ENCODE peak calls at places on chromosomes 3 and 15, in ten cellular contexts. One of them, this sample, is unnamed.

GRCh38 chr3:100590840-100591147 is 18.6 kb upstream of the ADGRG7 start:
- DNase-seq in MCF 10A: no peak
- DNase-seq in stimulated activated naive CD4-positive, alpha-beta T cell: no peak
- DNase-seq in stimulated activated CD4-positive, alpha-beta T cell treated with anti-CD3 and anti-CD28 coated beads, Interleukin-1b, Interleukin-23, amount 100 ng/mL, for 24 hours: no peak
- DNase-seq in body of pancreas: no peak
- DNase-seq in T-helper 17 cell: no peak
- DNase-seq in EL: no peak
- DNase-seq in A549: no peak
- DNase-seq in amniotic stem cell: no peak
- DNase-seq in transverse colon: no peak
- DNase-seq in this sample: no peak

GRCh38 chr15:98966036-98966787 is 41.4 kb downstream of the PGPEP1L start:
- DNase-seq in T-helper 17 cell: no peak
- DNase-seq in stimulated activated CD4-positive, alpha-beta T cell treated with anti-CD3 and anti-CD28 coated beads, Interleukin-1b, Interleukin-23, amount 100 ng/mL, for 24 hours: no peak
- DNase-seq in A549: no peak
- DNase-seq in EL: peak; percentile 47
- DNase-seq in MCF 10A: no peak
- DNase-seq in body of pancreas: no peak
- DNase-seq in stimulated activated naive CD4-positive, alpha-beta T cell: no peak
- DNase-seq in transverse colon: no peak
- DNase-seq in amniotic stem cell: no peak
- DNase-seq in this sample: no peak

GRCh38 chr3:188152660-188153497 is 1.1 kb upstream of the LPP start:
- DNase-seq in transverse colon: peak; percentile 59
- DNase-seq in T-helper 17 cell: no peak
- DNase-seq in stimulated activated CD4-positive, alpha-beta T cell treated with anti-CD3 and anti-CD28 coated beads, Interleukin-1b, Interleukin-23, amount 100 ng/mL, for 24 hours: no peak
- DNase-seq in EL: peak; percentile 67
- DNase-seq in body of pancreas: peak; percentile 51
- DNase-seq in MCF 10A: peak; percentile 77
- DNase-seq in stimulated activated naive CD4-positive, alpha-beta T cell: no peak
- DNase-seq in A549: peak; percentile 16
- DNase-seq in amniotic stem cell: peak; percentile 32
- DNase-seq in this sample: no peak

GRCh38 chr15:57941816-57942215 is 123.7 kb downstream of the ALDH1A2 start:
- DNase-seq in A549: no peak
- DNase-seq in stimulated activated CD4-positive, alpha-beta T cell treated with anti-CD3 and anti-CD28 coated beads, Interleukin-1b, Interleukin-23, amount 100 ng/mL, for 24 hours: no peak
- DNase-seq in body of pancreas: no peak
- DNase-seq in stimulated activated naive CD4-positive, alpha-beta T cell: no peak
- DNase-seq in EL: no peak
- DNase-seq in transverse colon: no peak
- DNase-seq in T-helper 17 cell: no peak
- DNase-seq in amniotic stem cell: no peak
- DNase-seq in MCF 10A: no peak
- DNase-seq in this sample: no peak

GRCh38 chr3:127324080-127324479 is 36.2 kb upstream of the PRR20G start:
- DNase-seq in transverse colon: no peak
- DNase-seq in T-helper 17 cell: no peak
- DNase-seq in stimulated activated CD4-positive, alpha-beta T cell treated with anti-CD3 and anti-CD28 coated beads, Interleukin-1b, Interleukin-23, amount 100 ng/mL, for 24 hours: no peak
- DNase-seq in stimulated activated naive CD4-positive, alpha-beta T cell: no peak
- DNase-seq in MCF 10A: no peak
- DNase-seq in amniotic stem cell: no peak
- DNase-seq in EL: no peak
- DNase-seq in A549: no peak
- DNase-seq in body of pancreas: no peak
- DNase-seq in this sample: no peak

GRCh38 chr3:114363554-114364202 is 69.8 kb downstream of the TIGIT start:
- DNase-seq in stimulated activated naive CD4-positive, alpha-beta T cell: no peak
- DNase-seq in amniotic stem cell: peak; percentile 4
- DNase-seq in transverse colon: no peak
- DNase-seq in T-helper 17 cell: no peak
- DNase-seq in stimulated activated CD4-positive, alpha-beta T cell treated with anti-CD3 and anti-CD28 coated beads, Interleukin-1b, Interleukin-23, amount 100 ng/mL, for 24 hours: no peak
- DNase-seq in body of pancreas: no peak
- DNase-seq in MCF 10A: no peak
- DNase-seq in A549: no peak
- DNase-seq in EL: peak; percentile 62
- DNase-seq in this sample: no peak

GRCh38 chr3:107981471-107982111 is 109.2 kb downstream of the CD47 start:
- DNase-seq in stimulated activated CD4-positive, alpha-beta T cell treated with anti-CD3 and anti-CD28 coated beads, Interleukin-1b, Interleukin-23, amount 100 ng/mL, for 24 hours: no peak
- DNase-seq in EL: no peak
- DNase-seq in A549: no peak
- DNase-seq in body of pancreas: no peak
- DNase-seq in T-helper 17 cell: no peak
- DNase-seq in transverse colon: no peak
- DNase-seq in stimulated activated naive CD4-positive, alpha-beta T cell: no peak
- DNase-seq in amniotic stem cell: no peak
- DNase-seq in MCF 10A: no peak
- DNase-seq in this sample: no peak

GRCh38 chr3:64687781-64688515 is at the start of gene ADAMTS9:
- DNase-seq in T-helper 17 cell: no peak
- DNase-seq in transverse colon: peak; percentile 57
- DNase-seq in stimulated activated naive CD4-positive, alpha-beta T cell: no peak
- DNase-seq in body of pancreas: peak; percentile 54
- DNase-seq in A549: peak; percentile 15
- DNase-seq in EL: peak; percentile 29
- DNase-seq in stimulated activated CD4-positive, alpha-beta T cell treated with anti-CD3 and anti-CD28 coated beads, Interleukin-1b, Interleukin-23, amount 100 ng/mL, for 24 hours: no peak
- DNase-seq in MCF 10A: peak; percentile 48
- DNase-seq in amniotic stem cell: no peak
- DNase-seq in this sample: no peak

GRCh38 chr15:58877999-58878825 is 55.3 kb downstream of the SLTM start:
- DNase-seq in body of pancreas: no peak
- DNase-seq in stimulated activated naive CD4-positive, alpha-beta T cell: no peak
- DNase-seq in A549: no peak
- DNase-seq in transverse colon: no peak
- DNase-seq in MCF 10A: no peak
- DNase-seq in stimulated activated CD4-positive, alpha-beta T cell treated with anti-CD3 and anti-CD28 coated beads, Interleukin-1b, Interleukin-23, amount 100 ng/mL, for 24 hours: no peak
- DNase-seq in T-helper 17 cell: no peak
- DNase-seq in amniotic stem cell: no peak
- DNase-seq in EL: no peak
- DNase-seq in this sample: no peak

GRCh38 chr15:56496635-56497034 is 31.7 kb upstream of the MNS1 start:
- DNase-seq in stimulated activated naive CD4-positive, alpha-beta T cell: no peak
- DNase-seq in T-helper 17 cell: no peak
- DNase-seq in stimulated activated CD4-positive, alpha-beta T cell treated with anti-CD3 and anti-CD28 coated beads, Interleukin-1b, Interleukin-23, amount 100 ng/mL, for 24 hours: no peak
- DNase-seq in transverse colon: no peak
- DNase-seq in amniotic stem cell: peak; percentile 51
- DNase-seq in A549: peak; percentile 79
- DNase-seq in MCF 10A: peak; percentile 71
- DNase-seq in body of pancreas: no peak
- DNase-seq in EL: peak; percentile 70
- DNase-seq in this sample: peak; percentile 2

GRCh38 chr3:126931806-126932187 is 51.1 kb upstream of the PLXNA1 start:
- DNase-seq in body of pancreas: no peak
- DNase-seq in stimulated activated naive CD4-positive, alpha-beta T cell: no peak
- DNase-seq in EL: no peak
- DNase-seq in stimulated activated CD4-positive, alpha-beta T cell treated with anti-CD3 and anti-CD28 coated beads, Interleukin-1b, Interleukin-23, amount 100 ng/mL, for 24 hours: no peak
- DNase-seq in transverse colon: no peak
- DNase-seq in T-helper 17 cell: no peak
- DNase-seq in A549: no peak
- DNase-seq in amniotic stem cell: no peak
- DNase-seq in MCF 10A: no peak
- DNase-seq in this sample: no peak

GRCh38 chr3:111874177-111874820 is 15.2 kb downstream of the PHLDB2 start:
- DNase-seq in body of pancreas: no peak
- DNase-seq in transverse colon: no peak
- DNase-seq in amniotic stem cell: no peak
- DNase-seq in stimulated activated naive CD4-positive, alpha-beta T cell: no peak
- DNase-seq in stimulated activated CD4-positive, alpha-beta T cell treated with anti-CD3 and anti-CD28 coated beads, Interleukin-1b, Interleukin-23, amount 100 ng/mL, for 24 hours: no peak
- DNase-seq in EL: peak; percentile 72
- DNase-seq in MCF 10A: peak; percentile 65
- DNase-seq in T-helper 17 cell: no peak
- DNase-seq in A549: peak; percentile 46
- DNase-seq in this sample: no peak

GRCh38 chr3:65733459-65733858 is 305.3 kb downstream of the MAGI1 start:
- DNase-seq in body of pancreas: no peak
- DNase-seq in amniotic stem cell: no peak
- DNase-seq in MCF 10A: no peak
- DNase-seq in EL: no peak
- DNase-seq in transverse colon: no peak
- DNase-seq in stimulated activated CD4-positive, alpha-beta T cell treated with anti-CD3 and anti-CD28 coated beads, Interleukin-1b, Interleukin-23, amount 100 ng/mL, for 24 hours: no peak
- DNase-seq in T-helper 17 cell: no peak
- DNase-seq in stimulated activated naive CD4-positive, alpha-beta T cell: no peak
- DNase-seq in A549: no peak
- DNase-seq in this sample: no peak

GRCh38 chr3:24551626-24552025 is 57.0 kb upstream of the THRB start:
- DNase-seq in EL: no peak
- DNase-seq in T-helper 17 cell: no peak
- DNase-seq in transverse colon: no peak
- DNase-seq in amniotic stem cell: no peak
- DNase-seq in stimulated activated naive CD4-positive, alpha-beta T cell: no peak
- DNase-seq in A549: no peak
- DNase-seq in stimulated activated CD4-positive, alpha-beta T cell treated with anti-CD3 and anti-CD28 coated beads, Interleukin-1b, Interleukin-23, amount 100 ng/mL, for 24 hours: no peak
- DNase-seq in body of pancreas: no peak
- DNase-seq in MCF 10A: no peak
- DNase-seq in this sample: no peak

GRCh38 chr15:31235298-31236183 is 91.1 kb upstream of the KLF13 start:
- DNase-seq in amniotic stem cell: no peak
- DNase-seq in transverse colon: peak; percentile 62
- DNase-seq in stimulated activated CD4-positive, alpha-beta T cell treated with anti-CD3 and anti-CD28 coated beads, Interleukin-1b, Interleukin-23, amount 100 ng/mL, for 24 hours: no peak
- DNase-seq in stimulated activated naive CD4-positive, alpha-beta T cell: no peak
- DNase-seq in T-helper 17 cell: no peak
- DNase-seq in MCF 10A: peak; percentile 87
- DNase-seq in A549: no peak
- DNase-seq in EL: no peak
- DNase-seq in body of pancreas: peak; percentile 28
- DNase-seq in this sample: no peak

GRCh38 chr3:133663569-133664313 is 2.0 kb upstream of the TOPBP1 start:
- DNase-seq in stimulated activated naive CD4-positive, alpha-beta T cell: no peak
- DNase-seq in EL: peak; percentile 60
- DNase-seq in A549: peak; percentile 61
- DNase-seq in stimulated activated CD4-positive, alpha-beta T cell treated with anti-CD3 and anti-CD28 coated beads, Interleukin-1b, Interleukin-23, amount 100 ng/mL, for 24 hours: no peak
- DNase-seq in transverse colon: no peak
- DNase-seq in MCF 10A: peak; percentile 72
- DNase-seq in body of pancreas: no peak
- DNase-seq in amniotic stem cell: peak; percentile 61
- DNase-seq in T-helper 17 cell: no peak
- DNase-seq in this sample: peak; percentile 45

GRCh38 chr3:33438284-33438668 is 1.9 kb downstream of the UBP1 start:
- DNase-seq in stimulated activated CD4-positive, alpha-beta T cell treated with anti-CD3 and anti-CD28 coated beads, Interleukin-1b, Interleukin-23, amount 100 ng/mL, for 24 hours: no peak
- DNase-seq in EL: peak; percentile 52
- DNase-seq in A549: no peak
- DNase-seq in stimulated activated naive CD4-positive, alpha-beta T cell: no peak
- DNase-seq in body of pancreas: peak; percentile 29
- DNase-seq in transverse colon: no peak
- DNase-seq in MCF 10A: peak; percentile 47
- DNase-seq in amniotic stem cell: no peak
- DNase-seq in T-helper 17 cell: no peak
- DNase-seq in this sample: no peak

GRCh38 chr3:192188218-192188835 is 539.0 kb downstream of the FGF12 start:
- DNase-seq in stimulated activated naive CD4-positive, alpha-beta T cell: no peak
- DNase-seq in amniotic stem cell: no peak
- DNase-seq in T-helper 17 cell: no peak
- DNase-seq in transverse colon: peak; percentile 28
- DNase-seq in stimulated activated CD4-positive, alpha-beta T cell treated with anti-CD3 and anti-CD28 coated beads, Interleukin-1b, Interleukin-23, amount 100 ng/mL, for 24 hours: peak; percentile 19
- DNase-seq in A549: peak; percentile 21
- DNase-seq in body of pancreas: peak; percentile 74
- DNase-seq in MCF 10A: peak; percentile 71
- DNase-seq in EL: peak; percentile 37
- DNase-seq in this sample: peak; percentile 26

GRCh38 chr3:43872901-43873300 is 182.2 kb downstream of the ABHD5 start:
- DNase-seq in stimulated activated naive CD4-positive, alpha-beta T cell: no peak
- DNase-seq in transverse colon: no peak
- DNase-seq in EL: peak; percentile 77
- DNase-seq in stimulated activated CD4-positive, alpha-beta T cell treated with anti-CD3 and anti-CD28 coated beads, Interleukin-1b, Interleukin-23, amount 100 ng/mL, for 24 hours: no peak
- DNase-seq in A549: peak; percentile 45
- DNase-seq in T-helper 17 cell: no peak
- DNase-seq in MCF 10A: peak; percentile 83
- DNase-seq in amniotic stem cell: no peak
- DNase-seq in body of pancreas: no peak
- DNase-seq in this sample: no peak

GRCh38 chr15:91593081-91593480 is 260.4 kb upstream of the SLCO3A1 start:
- DNase-seq in A549: no peak
- DNase-seq in MCF 10A: no peak
- DNase-seq in T-helper 17 cell: no peak
- DNase-seq in EL: no peak
- DNase-seq in body of pancreas: no peak
- DNase-seq in transverse colon: no peak
- DNase-seq in stimulated activated CD4-positive, alpha-beta T cell treated with anti-CD3 and anti-CD28 coated beads, Interleukin-1b, Interleukin-23, amount 100 ng/mL, for 24 hours: no peak
- DNase-seq in stimulated activated naive CD4-positive, alpha-beta T cell: no peak
- DNase-seq in amniotic stem cell: no peak
- DNase-seq in this sample: no peak

GRCh38 chr3:55327131-55327920 is 159.8 kb downstream of the WNT5A start:
- DNase-seq in MCF 10A: no peak
- DNase-seq in stimulated activated naive CD4-positive, alpha-beta T cell: no peak
- DNase-seq in stimulated activated CD4-positive, alpha-beta T cell treated with anti-CD3 and anti-CD28 coated beads, Interleukin-1b, Interleukin-23, amount 100 ng/mL, for 24 hours: no peak
- DNase-seq in amniotic stem cell: no peak
- DNase-seq in transverse colon: no peak
- DNase-seq in EL: peak; percentile 77
- DNase-seq in T-helper 17 cell: no peak
- DNase-seq in A549: no peak
- DNase-seq in body of pancreas: no peak
- DNase-seq in this sample: no peak

GRCh38 chr3:192122832-192123594 is 604.3 kb downstream of the FGF12 start:
- DNase-seq in stimulated activated CD4-positive, alpha-beta T cell treated with anti-CD3 and anti-CD28 coated beads, Interleukin-1b, Interleukin-23, amount 100 ng/mL, for 24 hours: no peak
- DNase-seq in EL: no peak
- DNase-seq in transverse colon: no peak
- DNase-seq in amniotic stem cell: no peak
- DNase-seq in body of pancreas: no peak
- DNase-seq in MCF 10A: no peak
- DNase-seq in stimulated activated naive CD4-positive, alpha-beta T cell: no peak
- DNase-seq in A549: no peak
- DNase-seq in T-helper 17 cell: no peak
- DNase-seq in this sample: no peak

GRCh38 chr15:99605490-99605931 is 39.7 kb downstream of the MEF2A start:
- DNase-seq in MCF 10A: peak; percentile 84
- DNase-seq in stimulated activated naive CD4-positive, alpha-beta T cell: no peak
- DNase-seq in stimulated activated CD4-positive, alpha-beta T cell treated with anti-CD3 and anti-CD28 coated beads, Interleukin-1b, Interleukin-23, amount 100 ng/mL, for 24 hours: no peak
- DNase-seq in amniotic stem cell: no peak
- DNase-seq in EL: no peak
- DNase-seq in transverse colon: no peak
- DNase-seq in body of pancreas: no peak
- DNase-seq in A549: no peak
- DNase-seq in T-helper 17 cell: no peak
- DNase-seq in this sample: no peak

GRCh38 chr3:28317438-28318022 is 31.0 kb upstream of the ZCWPW2 start:
- DNase-seq in T-helper 17 cell: peak; percentile 16
- DNase-seq in EL: peak; percentile 54
- DNase-seq in A549: peak; percentile 43
- DNase-seq in MCF 10A: peak; percentile 75
- DNase-seq in stimulated activated naive CD4-positive, alpha-beta T cell: no peak
- DNase-seq in body of pancreas: no peak
- DNase-seq in stimulated activated CD4-positive, alpha-beta T cell treated with anti-CD3 and anti-CD28 coated beads, Interleukin-1b, Interleukin-23, amount 100 ng/mL, for 24 hours: no peak
- DNase-seq in transverse colon: peak; percentile 13
- DNase-seq in amniotic stem cell: peak; percentile 30
- DNase-seq in this sample: no peak

GRCh38 chr3:65873869-65874268 is 164.8 kb downstream of the MAGI1 start:
- DNase-seq in A549: no peak
- DNase-seq in transverse colon: no peak
- DNase-seq in stimulated activated naive CD4-positive, alpha-beta T cell: no peak
- DNase-seq in EL: no peak
- DNase-seq in T-helper 17 cell: no peak
- DNase-seq in stimulated activated CD4-positive, alpha-beta T cell treated with anti-CD3 and anti-CD28 coated beads, Interleukin-1b, Interleukin-23, amount 100 ng/mL, for 24 hours: no peak
- DNase-seq in amniotic stem cell: no peak
- DNase-seq in body of pancreas: no peak
- DNase-seq in MCF 10A: no peak
- DNase-seq in this sample: no peak

GRCh38 chr3:119964294-119964693 is 130.0 kb downstream of the GSK3B start:
- DNase-seq in T-helper 17 cell: no peak
- DNase-seq in A549: no peak
- DNase-seq in stimulated activated naive CD4-positive, alpha-beta T cell: no peak
- DNase-seq in amniotic stem cell: no peak
- DNase-seq in EL: no peak
- DNase-seq in stimulated activated CD4-positive, alpha-beta T cell treated with anti-CD3 and anti-CD28 coated beads, Interleukin-1b, Interleukin-23, amount 100 ng/mL, for 24 hours: no peak
- DNase-seq in transverse colon: no peak
- DNase-seq in MCF 10A: no peak
- DNase-seq in body of pancreas: no peak
- DNase-seq in this sample: no peak

GRCh38 chr15:75809986-75810750 is 33.1 kb upstream of the UBE2Q2 start:
- DNase-seq in MCF 10A: peak; percentile 72
- DNase-seq in stimulated activated naive CD4-positive, alpha-beta T cell: no peak
- DNase-seq in A549: peak; percentile 65
- DNase-seq in body of pancreas: peak; percentile 26
- DNase-seq in T-helper 17 cell: no peak
- DNase-seq in transverse colon: peak; percentile 26
- DNase-seq in amniotic stem cell: no peak
- DNase-seq in stimulated activated CD4-positive, alpha-beta T cell treated with anti-CD3 and anti-CD28 coated beads, Interleukin-1b, Interleukin-23, amount 100 ng/mL, for 24 hours: no peak
- DNase-seq in EL: peak; percentile 37
- DNase-seq in this sample: no peak

GRCh38 chr3:110567032-110567431 is 504.6 kb upstream of the NECTIN3 start:
- DNase-seq in body of pancreas: no peak
- DNase-seq in stimulated activated CD4-positive, alpha-beta T cell treated with anti-CD3 and anti-CD28 coated beads, Interleukin-1b, Interleukin-23, amount 100 ng/mL, for 24 hours: no peak
- DNase-seq in T-helper 17 cell: no peak
- DNase-seq in amniotic stem cell: no peak
- DNase-seq in EL: no peak
- DNase-seq in transverse colon: no peak
- DNase-seq in stimulated activated naive CD4-positive, alpha-beta T cell: no peak
- DNase-seq in MCF 10A: no peak
- DNase-seq in A549: no peak
- DNase-seq in this sample: no peak